ENCODE peak calls at places on chromosomes 1 and 21, in four cellular contexts. T is nephron progenitor cell; P is stimulated activated CD4-positive, alpha-beta T cell treated with anti-CD3 and anti-CD28 coated beads, Interleukin-1b, Interleukin-23, amount 100 ng/mL, for 4 hours; Q is body of pancreas. A is an unnamed sample.
A peak's percentile ranks its signal among the peaks of the same experiment; 100 is the strongest.

GRCh38 chr1:179166663-179167417 is 62.6 kb downstream of the ABL2 start:
- DNase-seq in T (no peak), P (no peak), Q (no peak), A (no peak)

GRCh38 chr1:230979952-230980351 is 1.1 kb downstream of the ARV1 start:
- DNase-seq in T (no peak), P (no peak), Q (no peak), A (no peak)

GRCh38 chr21:34800797-34801518 is 132.2 kb downstream of the CLIC6 start:
- DNase-seq in T (no peak), P (no peak), Q (no peak), A (peak; percentile 61)

GRCh38 chr1:109655624-109656519 is at the start of gene GSTM4:
- DNase-seq in T (peak; percentile 91), P (peak; percentile 65), Q (peak; percentile 92), A (peak; percentile 85)

GRCh38 chr21:37153935-37154350 is 80.9 kb downstream of the TTC3 start:
- DNase-seq in T (no peak), P (no peak), Q (peak; percentile 39), A (no peak)

GRCh38 chr1:29839726-29840125 is 603.4 kb downstream of the PTPRU start:
- DNase-seq in T (no peak), P (no peak), Q (no peak), A (no peak)

GRCh38 chr1:26704629-26705028 is 8.8 kb downstream of the ARID1A start:
- DNase-seq in T (no peak), P (no peak), Q (no peak), A (no peak)

GRCh38 chr1:13499422-13499821 is 14.4 kb downstream of the LRRC38 start:
- DNase-seq in T (no peak), P (no peak), Q (no peak), A (no peak)

GRCh38 chr1:64505944-64506658 is 36.2 kb downstream of the CACHD1 start:
- DNase-seq in T (no peak), P (no peak), Q (peak; percentile 64), A (no peak)

GRCh38 chr1:214720561-214720960 is 117.6 kb downstream of the CENPF start:
- DNase-seq in T (no peak), P (no peak), Q (no peak), A (no peak)

GRCh38 chr21:41766051-41766882 is 585 bp downstream of the RIPK4 start:
- DNase-seq in T (peak; percentile 49), P (no peak), Q (peak; percentile 63), A (no peak)

GRCh38 chr1:172823534-172823933 is 164.6 kb downstream of the FASLG start:
- DNase-seq in T (no peak), P (no peak), Q (no peak), A (peak; percentile 37)

GRCh38 chr21:45551316-45551715 is 9.1 kb upstream of the SLC19A1 start:
- DNase-seq in T (no peak), P (no peak), Q (no peak), A (peak; percentile 64)